ENCODE peak calls at places on chromosome 22, in five cellular contexts. One of them, this sample, is unnamed. For H3K4me1 and H3K36me3, the result is how much of the 10 kb centered on the place peaks cover.

GRCh38 chr22:40679964-40680818 is 907 bp downstream of the MCHR1 start:
- DNase-seq in ovary: no peak
- DNase-seq in heart right ventricle: no peak
- DNase-seq in iPS DF 6.9: no peak
- DNase-seq in PC-9: no peak
- DNase-seq in this sample: no peak

GRCh38 chr22:23163665-23164064 is 16.6 kb upstream of the BCR start:
- DNase-seq in ovary: peak
- DNase-seq in heart right ventricle: no peak
- DNase-seq in iPS DF 6.9: no peak
- DNase-seq in PC-9: no peak
- DNase-seq in this sample: no peak

GRCh38 chr22:41816241-41816640 is 15.8 kb downstream of the CCDC134 start:
- DNase-seq in ovary: no peak
- DNase-seq in heart right ventricle: no peak
- DNase-seq in iPS DF 6.9: no peak
- DNase-seq in PC-9: no peak
- DNase-seq in this sample: no peak

GRCh38 chr22:24948356-24949202 is 2.1 kb upstream of the LHFPL7 start:
- DNase-seq in ovary: no peak
- DNase-seq in heart right ventricle: no peak
- DNase-seq in iPS DF 6.9: no peak
- DNase-seq in PC-9: no peak
- DNase-seq in this sample: no peak

GRCh38 chr22:26573026-26573662 is 16.8 kb downstream of the TPST2 start:
- DNase-seq in ovary: no peak
- DNase-seq in heart right ventricle: peak
- DNase-seq in iPS DF 6.9: no peak
- DNase-seq in PC-9: no peak
- DNase-seq in this sample: peak

GRCh38 chr22:35315855-35316745 is 16.4 kb downstream of the TOM1 start:
- DNase-seq in ovary: peak
- DNase-seq in heart right ventricle: peak
- DNase-seq in iPS DF 6.9: no peak
- DNase-seq in PC-9: no peak
- DNase-seq in this sample: no peak

GRCh38 chr22:23219787-23220484 is 39.6 kb downstream of the BCR start:
- DNase-seq in ovary: no peak
- DNase-seq in heart right ventricle: no peak
- DNase-seq in iPS DF 6.9: no peak
- DNase-seq in PC-9: peak
- DNase-seq in this sample: peak

GRCh38 chr22:38034884-38035529 is 22.2 kb upstream of the PICK1 start:
- DNase-seq in ovary: no peak
- DNase-seq in heart right ventricle: no peak
- DNase-seq in iPS DF 6.9: no peak
- DNase-seq in PC-9: no peak
- DNase-seq in this sample: peak

DNA sequence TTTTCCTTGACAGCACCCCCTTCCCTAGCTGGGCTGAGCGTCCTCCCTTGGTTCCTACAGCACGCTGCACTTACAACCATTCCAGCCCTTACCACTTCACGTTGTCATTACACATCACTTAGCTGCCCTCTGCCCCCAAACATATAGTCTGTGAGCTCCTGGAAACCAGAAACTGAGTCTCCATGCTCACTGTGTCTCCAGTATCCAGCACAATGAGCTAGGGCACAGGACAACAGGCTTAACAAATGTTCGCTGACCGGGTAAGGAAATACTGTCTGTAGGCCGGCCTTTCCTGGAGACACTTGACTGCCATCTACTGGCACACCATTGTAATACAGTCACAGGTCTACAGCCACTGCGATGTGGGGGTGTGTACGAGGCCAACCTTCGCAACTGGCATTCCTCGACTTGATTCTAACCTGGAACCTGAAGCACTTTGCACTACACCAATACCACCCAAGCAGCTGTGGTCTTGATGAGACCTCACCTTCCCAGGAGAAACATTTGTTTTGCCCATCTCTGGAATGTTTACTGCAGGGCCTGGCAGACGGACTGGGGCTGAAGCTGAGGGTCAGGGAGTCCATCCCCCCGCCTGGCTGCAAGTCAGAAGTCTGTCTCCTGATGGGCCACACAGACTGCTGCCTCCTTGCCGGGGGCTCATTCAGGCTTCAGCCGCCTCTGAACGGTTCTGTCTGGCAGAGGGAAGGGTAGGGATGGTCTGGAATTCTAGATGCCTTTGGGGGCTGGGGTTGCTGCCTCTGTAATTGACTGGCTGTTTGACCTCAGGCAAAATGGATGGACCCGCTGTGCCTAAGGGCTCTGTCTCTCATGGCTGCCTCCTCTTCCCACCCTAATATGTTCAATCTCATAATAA is 72.0 kb downstream of the SYN3 start:
- DNase-seq in ovary: peak
- DNase-seq in heart right ventricle: peak
- DNase-seq in iPS DF 6.9: peak
- DNase-seq in PC-9: peak
- DNase-seq in this sample: peak
- H3K27ac ChIP-seq in ovary: no peak
- H3K27ac ChIP-seq in heart right ventricle: no peak
- H3K27ac ChIP-seq in iPS DF 6.9: no peak
- H3K27ac ChIP-seq in PC-9: no peak
- H3K27ac ChIP-seq in this sample: peak

GRCh38 chr22:27872488-27872887 is 46.6 kb downstream of the PITPNB start:
- DNase-seq in ovary: no peak
- DNase-seq in heart right ventricle: no peak
- DNase-seq in iPS DF 6.9: no peak
- DNase-seq in PC-9: no peak
- DNase-seq in this sample: no peak

GRCh38 chr22:27874756-27875155 is 44.3 kb downstream of the PITPNB start:
- DNase-seq in ovary: no peak
- DNase-seq in heart right ventricle: no peak
- DNase-seq in iPS DF 6.9: no peak
- DNase-seq in PC-9: no peak
- DNase-seq in this sample: no peak

GRCh38 chr22:27875951-27876350 is 43.1 kb downstream of the PITPNB start:
- DNase-seq in ovary: no peak
- DNase-seq in heart right ventricle: no peak
- DNase-seq in iPS DF 6.9: no peak
- DNase-seq in PC-9: no peak
- DNase-seq in this sample: no peak

GRCh38 chr22:27873476-27873875 is 45.6 kb downstream of the PITPNB start:
- DNase-seq in ovary: no peak
- DNase-seq in heart right ventricle: peak
- DNase-seq in iPS DF 6.9: no peak
- DNase-seq in PC-9: no peak
- DNase-seq in this sample: no peak

DNA sequence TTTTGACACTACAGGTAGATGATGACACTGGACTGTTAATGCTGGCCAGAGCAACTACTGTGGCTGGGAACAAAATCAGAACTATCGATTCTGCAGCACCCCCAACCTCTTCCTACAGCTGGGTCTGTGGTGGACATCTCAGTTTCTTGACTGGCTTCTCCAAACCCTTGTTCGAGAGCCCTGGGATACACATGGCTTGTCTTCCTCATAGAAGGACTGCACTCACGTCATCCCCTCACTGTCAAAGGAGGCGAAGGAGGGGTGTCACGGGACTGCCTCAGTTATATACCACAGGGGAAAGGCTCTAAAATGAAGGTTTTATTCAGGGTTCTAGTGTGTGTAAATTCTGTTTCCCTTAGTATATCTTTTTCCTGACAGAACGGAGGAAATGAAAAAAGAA is 44.9 kb downstream of the PITPNB start:
- DNase-seq in ovary: no peak
- DNase-seq in heart right ventricle: no peak
- DNase-seq in iPS DF 6.9: no peak
- DNase-seq in PC-9: no peak
- DNase-seq in this sample: no peak
- H3K4me1 ChIP-seq in ovary: under half
- H3K4me1 ChIP-seq in heart right ventricle: half or more
- H3K4me1 ChIP-seq in iPS DF 6.9: under half
- H3K4me1 ChIP-seq in PC-9: under half
- H3K4me1 ChIP-seq in this sample: under half

GRCh38 chr22:17607891-17608521 is 20.5 kb downstream of the ATP6V1E1 start:
- DNase-seq in ovary: no peak
- DNase-seq in heart right ventricle: no peak
- DNase-seq in iPS DF 6.9: no peak
- DNase-seq in PC-9: no peak
- DNase-seq in this sample: no peak

GRCh38 chr22:17601031-17601430 is 27.5 kb downstream of the ATP6V1E1 start:
- DNase-seq in ovary: no peak
- DNase-seq in heart right ventricle: no peak
- DNase-seq in iPS DF 6.9: no peak
- DNase-seq in PC-9: no peak
- DNase-seq in this sample: no peak

GRCh38 chr22:17612057-17612456 is 16.5 kb downstream of the ATP6V1E1 start:
- DNase-seq in ovary: no peak
- DNase-seq in heart right ventricle: no peak
- DNase-seq in iPS DF 6.9: no peak
- DNase-seq in PC-9: no peak
- DNase-seq in this sample: no peak

DNA sequence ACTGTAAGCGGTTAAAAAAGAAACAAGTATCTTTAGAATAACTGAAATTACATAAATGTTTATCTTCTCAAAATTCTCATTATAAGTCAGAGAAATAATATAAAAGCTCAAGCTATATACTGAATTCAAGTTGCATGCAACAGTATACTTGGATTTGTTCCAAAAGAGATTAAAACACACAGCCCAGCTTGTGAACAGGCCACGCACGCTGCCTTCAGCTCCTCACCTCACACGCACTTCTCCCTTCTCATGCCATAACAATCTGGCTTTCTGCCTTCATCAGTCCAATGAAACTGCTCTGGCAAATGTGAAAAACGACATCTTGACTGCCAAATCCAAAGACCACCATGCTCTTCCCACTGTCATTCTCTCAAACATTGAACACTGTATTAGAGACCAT is 22.1 kb downstream of the ATP6V1E1 start:
- DNase-seq in ovary: no peak
- DNase-seq in heart right ventricle: no peak
- DNase-seq in iPS DF 6.9: no peak
- DNase-seq in PC-9: no peak
- DNase-seq in this sample: no peak
- H3K36me3 ChIP-seq in ovary: under half
- H3K36me3 ChIP-seq in heart right ventricle: half or more
- H3K36me3 ChIP-seq in iPS DF 6.9: under half
- H3K36me3 ChIP-seq in PC-9: under half
- H3K36me3 ChIP-seq in this sample: half or more

DNA sequence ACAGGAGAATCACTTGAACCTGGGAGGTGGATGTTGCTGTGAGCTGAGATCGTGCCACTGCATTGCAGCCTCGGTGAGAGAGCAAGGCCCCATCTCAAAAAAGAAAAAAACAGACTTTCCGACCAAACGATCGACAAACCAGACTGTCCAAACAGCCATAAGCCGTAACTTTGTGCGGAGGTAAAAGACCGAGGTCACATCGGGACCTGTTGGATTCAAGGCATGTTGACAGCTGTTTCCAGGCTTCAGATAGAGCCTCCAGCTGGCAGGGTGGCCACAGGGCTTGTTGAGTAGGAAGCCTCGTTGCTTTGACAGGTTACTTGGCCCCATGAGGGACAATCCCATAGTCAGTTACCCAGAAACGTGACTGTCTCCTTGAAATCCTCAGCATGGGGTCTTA is 22.2 kb downstream of the PPARA start:
- DNase-seq in ovary: no peak
- DNase-seq in heart right ventricle: no peak
- DNase-seq in iPS DF 6.9: no peak
- DNase-seq in PC-9: no peak
- DNase-seq in this sample: no peak
- H3K27ac ChIP-seq in ovary: peak
- H3K27ac ChIP-seq in heart right ventricle: peak
- H3K27ac ChIP-seq in iPS DF 6.9: no peak
- H3K27ac ChIP-seq in PC-9: peak
- H3K27ac ChIP-seq in this sample: no peak

GRCh38 chr22:19994851-19995610 is 21.6 kb downstream of the ARVCF start:
- DNase-seq in ovary: no peak
- DNase-seq in heart right ventricle: no peak
- DNase-seq in iPS DF 6.9: no peak
- DNase-seq in PC-9: no peak
- DNase-seq in this sample: no peak
- H3K4me1 ChIP-seq in ovary: under half
- H3K4me1 ChIP-seq in heart right ventricle: under half
- H3K4me1 ChIP-seq in iPS DF 6.9: under half
- H3K4me1 ChIP-seq in PC-9: under half
- H3K4me1 ChIP-seq in this sample: under half

GRCh38 chr22:29660021-29660420 is 56.6 kb downstream of the NF2 start:
- DNase-seq in ovary: no peak
- DNase-seq in heart right ventricle: no peak
- DNase-seq in iPS DF 6.9: no peak
- DNase-seq in PC-9: no peak
- DNase-seq in this sample: no peak
- H3K36me3 ChIP-seq in ovary: under half
- H3K36me3 ChIP-seq in heart right ventricle: half or more
- H3K36me3 ChIP-seq in iPS DF 6.9: under half
- H3K36me3 ChIP-seq in PC-9: under half
- H3K36me3 ChIP-seq in this sample: half or more